ENCODE peak calls at places on chromosomes 4 and X, in six cellular contexts. W, N, U, C, K and E are unnamed samples.

GRCh38 chrX:153772608-153773217 is 8.1 kb upstream of the SRPK3 start:
- DNase-seq in W (peak), N (no peak), U (no peak), C (no peak), K (no peak), E (no peak)

GRCh38 chr4:57077550-57078311 is 32.5 kb downstream of the IGFBP7 start:
- DNase-seq in W (no peak), N (peak), U (no peak), C (no peak), K (peak), E (no peak)

GRCh38 chrX:114127411-114128025 is 456.4 kb upstream of the HTR2C start:
- DNase-seq in W (no peak), N (no peak), U (no peak), C (no peak), K (no peak), E (no peak)

GRCh38 chr4:53055274-53055673 is 193.2 kb downstream of the RASL11B start:
- DNase-seq in W (no peak), N (no peak), U (no peak), C (no peak), K (no peak), E (no peak)

GRCh38 chr4:99593781-99594636 is 19.4 kb downstream of the MTTP start:
- DNase-seq in W (no peak), N (no peak), U (no peak), C (no peak), K (no peak), E (no peak)

GRCh38 chr4:139167774-139168444 is 9.1 kb downstream of the ELF2 start:
- DNase-seq in W (no peak), N (peak), U (no peak), C (no peak), K (peak), E (no peak)

GRCh38 chr4:17124767-17125166 is 226.3 kb upstream of the LDB2 start:
- DNase-seq in W (no peak), N (no peak), U (no peak), C (no peak), K (no peak), E (no peak)

GRCh38 chr4:181757921-181758320 is 485.3 kb upstream of the TENM3 start:
- DNase-seq in W (no peak), N (no peak), U (no peak), C (no peak), K (no peak), E (no peak)

GRCh38 chrX:103215037-103215767 is at the start of gene BEX4:
- DNase-seq in W (peak), N (no peak), U (peak), C (peak), K (peak), E (peak)

GRCh38 chr4:110055014-110055768 is 142.5 kb downstream of the EGF start:
- DNase-seq in W (no peak), N (peak), U (no peak), C (no peak), K (no peak), E (no peak)

GRCh38 chr4:145619639-145619996 is 433 bp downstream of the MMAA start:
- DNase-seq in W (no peak), N (peak), U (peak), C (peak), K (peak), E (peak)

GRCh38 chr4:98994474-98995182 is 893 bp upstream of the METAP1 start:
- DNase-seq in W (no peak), N (peak), U (no peak), C (no peak), K (peak), E (no peak)

GRCh38 chr4:2186133-2186864 is 55.6 kb downstream of the HAUS3 start:
- DNase-seq in W (no peak), N (peak), U (peak), C (no peak), K (peak), E (peak)

GRCh38 chr4:142683503-142683902 is 162.6 kb downstream of the INPP4B start:
- DNase-seq in W (no peak), N (no peak), U (no peak), C (no peak), K (no peak), E (no peak)

GRCh38 chr4:82780398-82781231 is 18.0 kb downstream of the SCD5 start:
- DNase-seq in W (peak), N (peak), U (peak), C (peak), K (peak), E (peak)

GRCh38 chr4:182604953-182605352 is 312.2 kb downstream of the DCTD start:
- DNase-seq in W (no peak), N (no peak), U (no peak), C (no peak), K (no peak), E (no peak)

GRCh38 chr4:8739820-8740665 is 131.6 kb downstream of the HMX1 start:
- DNase-seq in W (peak), N (no peak), U (peak), C (no peak), K (no peak), E (no peak)

GRCh38 chrX:30302957-30303356 is 6.2 kb downstream of the NR0B1 start:
- DNase-seq in W (no peak), N (no peak), U (peak), C (peak), K (peak), E (no peak)

GRCh38 chr4:52914051-52914605 is 52.0 kb downstream of the RASL11B start:
- DNase-seq in W (no peak), N (peak), U (no peak), C (no peak), K (no peak), E (no peak)

GRCh38 chrX:23341452-23341851 is 6.8 kb downstream of the PTCHD1 start:
- DNase-seq in W (no peak), N (no peak), U (no peak), C (no peak), K (no peak), E (no peak)

GRCh38 chrX:88416965-88417364 is 330.1 kb upstream of the CPXCR1 start:
- DNase-seq in W (no peak), N (no peak), U (no peak), C (no peak), K (no peak), E (no peak)

GRCh38 chr4:113646456-113646809 is 115.1 kb downstream of the CAMK2D start:
- DNase-seq in W (no peak), N (no peak), U (no peak), C (no peak), K (peak), E (peak)

GRCh38 chr4:105179539-105180401 is 33.1 kb downstream of the TET2 start:
- DNase-seq in W (no peak), N (peak), U (no peak), C (no peak), K (no peak), E (no peak)

GRCh38 chrX:71195959-71196727 is 26.9 kb upstream of the GJB1 start:
- DNase-seq in W (no peak), N (no peak), U (no peak), C (no peak), K (no peak), E (no peak)

GRCh38 chrX:632391-633042 is 1.9 kb downstream of the SHOX start:
- DNase-seq in W (peak), N (no peak), U (no peak), C (no peak), K (no peak), E (no peak)

GRCh38 chr4:21512351-21512750 is 436.2 kb downstream of the KCNIP4 start:
- DNase-seq in W (no peak), N (no peak), U (no peak), C (no peak), K (peak), E (no peak)

GRCh38 chrX:45714864-45715263 is 514.2 kb upstream of the DIPK2B start:
- DNase-seq in W (no peak), N (no peak), U (no peak), C (no peak), K (peak), E (peak)

GRCh38 chr4:52037730-52038108 is 380 bp downstream of the SGCB start:
- DNase-seq in W (no peak), N (no peak), U (no peak), C (peak), K (peak), E (peak)

GRCh38 chr4:118313098-118313497 is 39.7 kb downstream of the PRSS12 start:
- DNase-seq in W (no peak), N (no peak), U (no peak), C (no peak), K (no peak), E (no peak)

GRCh38 chr4:188428935-188429334 is 289.7 kb downstream of the TRIML1 start:
- DNase-seq in W (no peak), N (no peak), U (no peak), C (no peak), K (peak), E (no peak)

GRCh38 chrX:97524997-97525396 is 641.3 kb downstream of the RPA4 start:
- DNase-seq in W (no peak), N (no peak), U (no peak), C (no peak), K (no peak), E (no peak)

GRCh38 chr4:81040175-81040659 is 9.7 kb downstream of the BMP3 start:
- DNase-seq in W (no peak), N (no peak), U (no peak), C (no peak), K (peak), E (no peak)

DNA sequence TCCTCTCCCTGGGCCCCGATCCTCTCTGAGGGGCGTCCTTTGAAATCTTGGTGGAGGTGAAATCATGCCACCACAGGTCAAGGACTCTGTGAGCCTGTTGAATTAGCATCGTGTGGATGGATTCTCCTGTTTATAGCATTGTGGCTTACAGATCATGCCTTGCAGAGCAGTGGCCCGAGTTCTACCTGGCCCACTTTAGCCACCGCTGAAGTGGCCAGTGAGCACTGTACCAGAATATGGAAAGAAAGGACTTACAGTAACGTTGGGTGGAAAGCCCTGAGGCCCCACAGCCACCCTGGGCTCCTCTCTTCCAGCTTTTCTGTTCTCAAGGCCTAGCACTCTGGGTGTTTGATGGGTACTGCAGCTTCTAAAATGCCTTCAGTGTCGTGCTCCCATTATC is 35.3 kb downstream of the NPFFR2 start:
- DNase-seq in W (no peak), N (no peak), U (no peak), C (no peak), K (no peak), E (no peak)
- TF ChIP-seq EP300 in W (no peak), N (no peak), U (no peak), C (no peak), K (no peak), E (no peak)

GRCh38 chr4:140237616-140238352 is 83.8 kb upstream of the MAML3 start:
- DNase-seq in W (peak), N (no peak), U (peak), C (peak), K (no peak), E (peak)
- TF ChIP-seq EP300 in W (no peak), N (no peak), U (no peak), C (no peak), K (no peak), E (no peak)

DNA sequence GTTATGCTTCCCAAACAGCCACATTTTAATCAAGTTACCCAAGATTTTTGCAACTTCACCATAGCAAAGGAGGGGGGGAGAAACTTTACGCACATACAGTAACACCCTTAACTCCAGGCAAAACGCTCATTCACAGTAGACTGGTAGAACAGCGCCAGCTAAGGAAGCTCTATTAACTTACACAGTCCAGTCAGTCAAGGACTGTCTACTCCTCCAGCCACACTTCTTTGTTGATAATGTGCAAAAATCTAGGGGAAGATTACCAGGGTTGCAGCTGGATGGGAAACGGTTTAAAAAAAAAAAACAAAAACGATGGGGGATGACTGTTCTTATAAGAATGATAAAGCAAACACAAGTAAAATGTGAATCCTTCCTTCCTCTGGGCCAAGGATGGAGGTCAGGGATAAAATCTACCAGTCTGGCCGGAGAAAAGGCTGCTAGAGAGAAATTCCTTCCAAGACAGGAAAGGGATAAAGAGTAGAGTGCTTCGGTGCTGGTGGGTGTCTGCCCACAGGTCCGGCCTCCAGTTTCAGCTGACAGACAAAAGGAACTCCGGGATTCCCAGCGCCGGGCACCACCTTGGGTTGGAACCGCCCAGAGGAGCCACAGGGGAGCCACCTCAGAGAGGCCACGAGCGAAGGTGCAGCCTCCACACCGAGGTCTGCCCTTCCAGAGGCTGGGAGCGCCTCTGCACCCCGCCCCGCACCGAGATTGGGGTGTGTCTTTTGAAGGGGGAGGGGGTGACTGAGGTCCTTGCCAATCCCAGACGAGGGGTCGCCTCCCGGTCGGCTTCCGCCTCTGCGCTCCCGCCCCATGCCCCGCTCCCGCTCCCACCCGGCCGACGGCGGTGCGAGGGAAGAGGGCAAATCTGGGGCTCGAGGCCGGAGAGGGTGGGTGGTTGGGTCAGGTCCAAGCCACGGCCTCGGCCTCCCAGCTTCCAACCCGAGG is 789 bp downstream of the ANKRD50 start:
- DNase-seq in W (no peak), N (peak), U (peak), C (peak), K (peak), E (peak)
- TF ChIP-seq EP300 in W (no peak), N (no peak), U (no peak), C (no peak), K (no peak), E (no peak)

DNA sequence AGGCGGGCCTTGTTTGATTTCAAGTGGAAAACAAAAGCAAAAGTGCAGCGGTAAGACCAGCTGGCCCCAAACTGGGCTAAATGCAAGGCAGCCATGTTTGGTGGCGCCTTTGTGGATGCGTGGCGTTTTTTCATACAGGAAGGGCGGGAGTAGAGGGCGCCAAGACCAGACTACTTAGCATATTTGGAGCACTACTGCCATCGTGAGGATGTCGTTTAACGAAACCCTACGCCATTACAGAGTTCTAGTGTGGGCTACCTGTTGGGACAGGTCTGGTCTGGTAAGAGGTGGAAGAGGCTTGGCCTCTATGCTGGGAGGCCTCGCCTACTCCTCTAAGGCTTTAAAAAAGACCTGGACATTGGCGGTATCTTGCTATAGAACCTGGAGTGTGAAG is 230.7 kb upstream of the STK26 start:
- DNase-seq in W (no peak), N (no peak), U (peak), C (peak), K (peak), E (peak)
- TF ChIP-seq EP300 in W (no peak), N (no peak), U (no peak), C (no peak), K (no peak), E (no peak)

DNA sequence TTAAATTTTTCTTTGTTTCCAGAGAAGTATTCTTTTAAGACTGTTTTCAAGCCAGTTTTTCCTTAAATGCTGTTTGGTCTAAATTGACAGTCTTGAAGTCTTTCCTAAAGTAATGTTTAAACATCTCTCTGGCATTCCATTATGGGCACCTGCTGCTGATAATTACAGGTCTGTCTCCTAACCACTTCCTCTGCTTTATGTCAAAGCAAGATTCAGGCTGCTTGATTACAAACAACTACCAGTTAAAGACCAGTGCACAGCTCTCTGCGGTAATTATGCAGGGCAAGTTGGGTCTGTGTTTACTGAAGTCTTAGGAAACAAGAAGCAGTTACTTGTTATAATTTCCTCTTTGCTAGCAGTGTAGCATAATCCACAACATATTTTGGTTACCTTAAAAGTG is 17.6 kb downstream of the UNC5C start:
- DNase-seq in W (no peak), N (no peak), U (no peak), C (no peak), K (no peak), E (no peak)
- TF ChIP-seq EP300 in W (no peak), N (no peak), U (no peak), C (no peak), K (no peak), E (no peak)

DNA sequence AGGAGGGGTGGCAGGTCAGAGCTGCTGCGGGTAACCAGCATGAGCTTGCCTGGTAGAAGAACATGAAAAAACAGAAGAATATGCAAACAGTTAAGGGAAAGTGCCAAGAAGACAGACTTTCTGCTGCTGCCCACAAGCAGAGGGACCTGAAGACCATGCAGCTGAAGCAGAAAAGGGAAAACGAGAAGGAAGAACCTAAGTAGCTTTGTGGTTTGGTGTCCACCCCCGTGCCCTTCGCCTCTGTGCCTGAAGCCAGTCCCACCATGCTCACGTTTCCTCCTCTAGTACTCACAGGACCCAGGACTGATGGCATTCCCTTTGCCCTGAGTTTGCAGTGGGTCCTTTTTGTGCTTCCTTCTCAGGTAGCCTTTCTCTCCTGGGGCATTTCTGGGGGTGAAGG is 62.8 kb downstream of the UBA6 start:
- DNase-seq in W (no peak), N (no peak), U (no peak), C (no peak), K (no peak), E (no peak)
- TF ChIP-seq EP300 in W (no peak), N (no peak), U (no peak), C (no peak), K (no peak), E (no peak)